ENCODE peak calls at places on chromosomes 4 and X, in six cellular contexts. V, G, M, N, H and A are unnamed samples.
A peak's percentile ranks its signal among the peaks of the same experiment; 100 is the strongest.

GRCh38 chr4:7507381-7507780 is 72.7 kb upstream of the PSAPL1 start:
- DNase-seq in H (no peak), N (no peak), V (no peak), G (no peak), M (peak; percentile 5), A (no peak)

GRCh38 chr4:112853662-112854256 is 195.7 kb upstream of the ANK2 start:
- DNase-seq in G (no peak), V (no peak), N (peak; percentile 47), M (peak; percentile 25), H (no peak), A (no peak)

GRCh38 chr4:77095101-77095826 is 19.5 kb upstream of the CCNI start:
- DNase-seq in H (peak; percentile 83), N (peak; percentile 76), M (peak; percentile 84), V (peak; percentile 70), G (no peak), A (peak; percentile 28)

GRCh38 chr4:80713409-80713808 is 317.1 kb upstream of the BMP3 start:
- DNase-seq in N (no peak), V (no peak), G (no peak), H (no peak), M (peak; percentile 13), A (no peak)

GRCh38 chrX:69163936-69164741 is 1.1 kb downstream of the PJA1 start:
- DNase-seq in G (peak; percentile 53), H (peak; percentile 66), M (peak; percentile 52), V (peak; percentile 37), N (peak; percentile 60), A (peak; percentile 25)

GRCh38 chrX:154040863-154041262 is 21.2 kb upstream of the IRAK1 start:
- DNase-seq in G (no peak), M (no peak), H (no peak), N (no peak), V (no peak), A (no peak)

GRCh38 chr4:52202251-52202779 is 151.2 kb downstream of the SPATA18 start:
- DNase-seq in M (no peak), N (no peak), V (no peak), H (no peak), G (no peak), A (no peak)

GRCh38 chr4:105859233-105859632 is 36.0 kb upstream of the NPNT start:
- DNase-seq in M (peak; percentile 82), G (no peak), V (no peak), N (no peak), H (no peak), A (no peak)

GRCh38 chr4:31557444-31557843 is 837.3 kb downstream of the PCDH7 start:
- DNase-seq in G (no peak), N (no peak), H (no peak), V (no peak), M (no peak), A (no peak)

GRCh38 chrX:22963186-22963585 is 36.6 kb upstream of the DDX53 start:
- DNase-seq in N (no peak), V (no peak), H (no peak), G (no peak), M (no peak), A (no peak)

GRCh38 chrX:68419934-68420333 is 13.4 kb downstream of the OPHN1 start:
- DNase-seq in G (no peak), M (no peak), N (no peak), V (no peak), H (no peak), A (no peak)

GRCh38 chr4:147479817-147480216 is 1.1 kb upstream of the EDNRA start:
- DNase-seq in M (peak; percentile 48), N (no peak), V (peak; percentile 29), H (no peak), G (no peak), A (no peak)

GRCh38 chrX:24928114-24928513 is 87.7 kb downstream of the ARX start:
- DNase-seq in V (no peak), G (no peak), N (no peak), M (no peak), H (no peak), A (no peak)

GRCh38 chr4:147984065-147984777 is 252.3 kb downstream of the ARHGAP10 start:
- DNase-seq in V (no peak), M (peak; percentile 65), H (no peak), N (peak; percentile 91), G (no peak), A (no peak)

GRCh38 chr4:2071252-2071911 is 12.3 kb downstream of the NAT8L start:
- DNase-seq in V (no peak), M (no peak), G (no peak), H (peak; percentile 59), N (no peak), A (no peak)

GRCh38 chr4:47510036-47510435 is 25.0 kb downstream of the ATP10D start:
- DNase-seq in N (no peak), H (no peak), M (no peak), V (no peak), G (no peak), A (no peak)

GRCh38 chr4:102761902-102762301 is 1.1 kb upstream of the MANBA start:
- DNase-seq in H (no peak), N (no peak), G (no peak), M (no peak), V (no peak), A (no peak)

GRCh38 chr4:6183740-6184139 is 16.6 kb downstream of the JAKMIP1 start:
- DNase-seq in H (no peak), N (no peak), G (no peak), V (no peak), M (no peak), A (no peak)

GRCh38 chrX:9878141-9878875 is 88.8 kb upstream of the CLDN34 start:
- DNase-seq in M (peak; percentile 8), V (no peak), H (no peak), N (no peak), G (no peak), A (no peak)

GRCh38 chrX:12999422-12999821 is 24.5 kb downstream of the TMSB4X start:
- DNase-seq in V (no peak), G (no peak), H (no peak), N (peak; percentile 68), M (no peak), A (no peak)

GRCh38 chrX:150161092-150161672 is 201.9 kb upstream of the MAMLD1 start:
- DNase-seq in H (no peak), N (no peak), M (peak; percentile 4), V (no peak), G (no peak), A (no peak)

GRCh38 chrX:97389761-97390192 is 506.1 kb downstream of the RPA4 start:
- DNase-seq in N (no peak), H (no peak), M (peak; percentile 74), V (no peak), G (no peak), A (no peak)

GRCh38 chr4:140150886-140151699 is 2.9 kb downstream of the MAML3 start:
- DNase-seq in V (peak; percentile 89), M (peak; percentile 95), H (peak; percentile 94), G (peak; percentile 97), N (peak; percentile 95), A (peak; percentile 42)

GRCh38 chr4:57020467-57021101 is 41.9 kb downstream of the POLR2B start:
- DNase-seq in V (no peak), M (peak; percentile 68), G (no peak), N (no peak), H (no peak), A (no peak)

GRCh38 chr4:67879486-67879885 is 4.3 kb downstream of the TMPRSS11D start:
- DNase-seq in M (peak; percentile 58), N (no peak), G (no peak), H (no peak), V (no peak), A (no peak)

DNA sequence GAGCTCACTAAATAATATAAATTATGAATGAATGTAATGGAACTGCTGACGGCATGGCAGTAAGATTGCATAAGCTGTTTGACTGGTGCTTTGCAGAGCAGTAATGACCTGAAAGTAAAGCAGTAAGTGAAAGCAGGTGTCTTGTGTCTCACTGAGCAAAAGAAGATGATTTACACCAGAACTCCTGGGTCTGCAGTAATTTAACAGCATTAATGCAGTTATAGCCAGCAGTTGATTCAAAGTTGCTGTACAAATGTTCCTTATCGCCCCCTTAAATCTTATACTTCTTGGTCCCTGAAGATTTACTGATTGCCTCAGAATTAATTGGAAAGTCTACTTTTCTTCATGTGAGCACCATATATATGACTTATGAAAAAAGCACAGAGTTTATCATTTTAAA is 187.7 kb downstream of the DCTD start:
- DNase-seq in N (no peak), V (no peak), H (no peak), M (no peak), G (no peak), A (no peak)
- H3K9me3 ChIP-seq in N (no peaks in the 10 kb centered on the region), V (no peaks in the 10 kb centered on the region), H (no peaks in the 10 kb centered on the region), M (no peaks in the 10 kb centered on the region), G (no peaks in the 10 kb centered on the region), A (no peaks in the 10 kb centered on the region)

DNA sequence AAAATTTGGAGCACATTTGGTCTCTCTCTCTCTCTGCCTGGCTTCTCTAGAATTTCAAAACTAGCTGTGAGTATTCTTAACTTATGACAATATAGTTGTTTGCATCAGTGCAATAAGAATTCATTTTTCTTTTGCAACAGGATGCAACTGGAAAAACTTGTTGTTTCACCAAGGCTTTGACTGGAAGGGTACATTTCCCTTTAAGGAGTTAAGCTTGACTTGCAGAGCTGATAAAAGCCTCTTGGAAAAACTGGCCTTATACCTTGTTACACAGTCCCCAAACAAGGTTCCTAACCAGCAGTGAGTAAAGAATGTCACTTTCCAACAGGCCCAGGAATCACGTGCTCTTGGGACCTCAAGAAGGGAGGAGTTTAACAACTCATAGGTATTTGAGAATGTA is 25.9 kb upstream of the ZNF718 start:
- DNase-seq in M (no peak), V (no peak), N (no peak), G (no peak), H (no peak), A (no peak)
- H3K9me3 ChIP-seq in M (peaks cover 95% of the 10 kb centered on the region), V (peaks cover 60% of the 10 kb centered on the region), N (peaks cover 47% of the 10 kb centered on the region), G (peaks cover 97% of the 10 kb centered on the region), H (peaks cover 95% of the 10 kb centered on the region), A (peaks cover 13% of the 10 kb centered on the region)

GRCh38 chr4:165477799-165478198 is 99.0 kb downstream of the CPE start:
- DNase-seq in H (no peak), N (no peak), M (no peak), V (no peak), G (no peak), A (no peak)

GRCh38 chr4:165475706-165476070 is 96.9 kb downstream of the CPE start:
- DNase-seq in N (no peak), M (no peak), H (no peak), V (no peak), G (no peak), A (no peak)

GRCh38 chr4:165472943-165473676 is 94.3 kb downstream of the CPE start:
- DNase-seq in G (no peak), V (no peak), H (no peak), M (no peak), N (no peak), A (no peak)

GRCh38 chr4:165476214-165477098 is 97.6 kb downstream of the CPE start:
- DNase-seq in H (no peak), N (no peak), G (no peak), V (no peak), M (peak; percentile 36), A (no peak)

GRCh38 chr4:165474784-165475705 is 96.2 kb downstream of the CPE start:
- DNase-seq in G (no peak), M (no peak), N (no peak), H (no peak), V (no peak), A (no peak)
- H3K9me3 ChIP-seq in G (no peaks in the 10 kb centered on the region), M (peaks cover 29% of the 10 kb centered on the region), N (peaks cover 19% of the 10 kb centered on the region), H (no peaks in the 10 kb centered on the region), V (peaks cover 6% of the 10 kb centered on the region), A (peaks cover 4% of the 10 kb centered on the region)

DNA sequence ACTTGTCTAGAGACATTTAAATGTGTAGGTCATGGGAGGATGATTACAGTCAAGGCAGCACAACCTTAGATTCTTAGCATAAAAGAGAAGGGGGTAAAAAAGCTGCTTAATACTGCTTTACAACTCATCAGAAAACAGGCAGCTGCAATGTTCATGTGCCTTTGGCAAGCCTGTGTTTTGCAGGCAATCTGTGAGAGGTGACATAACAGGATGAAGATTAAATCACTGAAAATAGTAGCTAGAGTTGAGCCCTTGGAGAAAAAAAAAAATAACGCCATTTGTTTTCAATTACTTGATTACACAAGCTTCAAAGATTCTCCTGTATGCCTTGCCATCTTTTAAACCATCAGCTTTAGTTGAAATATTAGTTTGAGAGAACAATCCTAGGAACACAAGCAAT is 847.6 kb upstream of the LCORL start:
- DNase-seq in G (no peak), N (no peak), H (no peak), M (peak; percentile 22), V (no peak), A (no peak)
- H3K9me3 ChIP-seq in G (no peaks in the 10 kb centered on the region), N (peaks cover 9% of the 10 kb centered on the region), H (peaks cover 7% of the 10 kb centered on the region), M (peaks cover 9% of the 10 kb centered on the region), V (peaks cover 3% of the 10 kb centered on the region), A (no peaks in the 10 kb centered on the region)